ENCODE peak calls at places on chromosomes 5 and 9, in four cellular contexts. T, W, U and S are unnamed samples.

GRCh38 chr5:124655943-124656459 is 90.4 kb downstream of the ZNF608 start:
- DNase-seq in U (peak), W (no peak), T (peak), S (no peak)

GRCh38 chr5:125140855-125141254 is 394.4 kb upstream of the ZNF608 start:
- DNase-seq in T (no peak), W (no peak), U (peak), S (no peak)

GRCh38 chr5:63201738-63202137 is 623.1 kb downstream of the LRRC70 start:
- DNase-seq in W (no peak), U (no peak), T (no peak), S (no peak)

GRCh38 chr9:130740218-130741023 is 46.8 kb downstream of the EXOSC2 start:
- DNase-seq in W (no peak), T (no peak), U (no peak), S (no peak)

GRCh38 chr5:91307023-91307422 is 76.1 kb downstream of the ARRDC3 start:
- DNase-seq in U (peak), W (peak), T (no peak), S (no peak)

GRCh38 chr9:122333169-122333808 is 37.5 kb upstream of the PTGS1 start:
- DNase-seq in W (no peak), T (no peak), U (no peak), S (no peak)

GRCh38 chr5:139222346-139222745 is 24.2 kb upstream of the SIL1 start:
- DNase-seq in T (no peak), W (no peak), U (no peak), S (no peak)

GRCh38 chr5:95283761-95284511 is 958 bp downstream of the MCTP1 start:
- DNase-seq in T (peak), U (peak), W (no peak), S (peak)

GRCh38 chr5:164581889-164582288 is 1076.5 kb downstream of the MAT2B start:
- DNase-seq in T (no peak), W (no peak), U (no peak), S (no peak)

GRCh38 chr5:139788294-139788875 is 7.2 kb upstream of the PSD2 start:
- DNase-seq in U (no peak), T (no peak), W (peak), S (no peak)

GRCh38 chr9:123419091-123419490 is 63.1 kb downstream of the CRB2 start:
- DNase-seq in T (no peak), U (no peak), W (no peak), S (no peak)

GRCh38 chr5:177531209-177531940 is 14.6 kb upstream of the DDX41 start:
- DNase-seq in W (no peak), U (no peak), T (no peak), S (no peak)

GRCh38 chr5:167816354-167816753 is 475.1 kb upstream of the WWC1 start:
- DNase-seq in T (no peak), U (peak), W (no peak), S (no peak)

GRCh38 chr9:95910023-95910706 is 34.7 kb downstream of the ERCC6L2 start:
- DNase-seq in T (no peak), W (no peak), U (peak), S (no peak)

GRCh38 chr5:57435701-57436134 is 46.9 kb downstream of the ACTBL2 start:
- DNase-seq in T (peak), U (peak), W (no peak), S (no peak)

GRCh38 chr5:158773151-158773550 is 326.6 kb downstream of the EBF1 start:
- DNase-seq in U (no peak), T (no peak), W (no peak), S (no peak)

GRCh38 chr9:27499481-27499880 is 24.6 kb upstream of the IFNK start:
- DNase-seq in W (no peak), U (peak), T (no peak), S (no peak)

GRCh38 chr5:37876245-37876644 is 36.4 kb upstream of the GDNF start:
- DNase-seq in T (no peak), U (no peak), W (no peak), S (no peak)

GRCh38 chr9:111743275-111743674 is 51.5 kb downstream of the SHOC1 start:
- DNase-seq in W (no peak), U (peak), T (no peak), S (no peak)

GRCh38 chr5:157821822-157822622 is 36.9 kb downstream of the CLINT1 start:
- DNase-seq in U (peak), W (no peak), T (no peak), S (no peak)

GRCh38 chr5:148760945-148761638 is 65.3 kb upstream of the ADRB2 start:
- DNase-seq in T (no peak), W (no peak), U (no peak), S (peak)

GRCh38 chr5:39093351-39093749 is 19.2 kb upstream of the RICTOR start:
- DNase-seq in T (no peak), U (peak), W (no peak), S (no peak)

GRCh38 chr5:174175869-174176268 is 130.4 kb downstream of the NSG2 start:
- DNase-seq in W (no peak), U (no peak), T (no peak), S (no peak)

GRCh38 chr5:124752854-124753720 is 6.6 kb upstream of the ZNF608 start:
- DNase-seq in U (no peak), T (no peak), W (no peak), S (no peak)

GRCh38 chr9:37693265-37693664 is 42.5 kb downstream of the FRMPD1 start:
- DNase-seq in U (peak), W (no peak), T (no peak), S (no peak)

GRCh38 chr5:144169904-144170275 is 569 bp downstream of the YIPF5 start:
- DNase-seq in U (no peak), W (no peak), T (no peak), S (no peak)

GRCh38 chr5:43482490-43483064 is 1.1 kb downstream of the TMEM267 start:
- DNase-seq in U (peak), T (no peak), W (no peak), S (peak)

GRCh38 chr5:153974131-153974812 is 64.4 kb downstream of the FAM114A2 start:
- DNase-seq in T (no peak), U (peak), W (no peak), S (peak)

GRCh38 chr5:10303201-10303600 is 4.5 kb downstream of the CMBL start:
- DNase-seq in T (no peak), W (no peak), U (no peak), S (no peak)

GRCh38 chr5:10300246-10300645 is 7.5 kb downstream of the CMBL start:
- DNase-seq in W (no peak), T (no peak), U (no peak), S (no peak)

GRCh38 chr5:10301266-10301665 is 6.4 kb downstream of the CMBL start:
- DNase-seq in T (peak), W (no peak), U (no peak), S (no peak)

GRCh38 chr5:10303699-10304170 is 4.0 kb downstream of the CMBL start:
- DNase-seq in T (no peak), U (no peak), W (no peak), S (no peak)

GRCh38 chr5:10301842-10302610 is 5.7 kb downstream of the CMBL start:
- DNase-seq in T (peak), W (peak), U (no peak), S (no peak)
- TF ChIP-seq CTCF in T (no peak), W (no peak), U (no peak), S (no peak)

GRCh38 chr9:34334916-34335315 is 5.5 kb downstream of the NUDT2 start:
- DNase-seq in T (no peak), W (no peak), U (no peak), S (no peak)

GRCh38 chr9:34337404-34337803 is 8.0 kb downstream of the NUDT2 start:
- DNase-seq in W (no peak), T (no peak), U (peak), S (no peak)

GRCh38 chr9:34335376-34335775 is 6.0 kb downstream of the NUDT2 start:
- DNase-seq in W (no peak), U (no peak), T (no peak), S (no peak)

GRCh38 chr9:34341659-34342266 is 12.4 kb downstream of the NUDT2 start:
- DNase-seq in W (no peak), U (no peak), T (no peak), S (no peak)

GRCh38 chr9:34338664-34339063 is 9.3 kb downstream of the NUDT2 start:
- DNase-seq in U (no peak), T (no peak), W (no peak), S (no peak)
- TF ChIP-seq CTCF in U (no peak), T (no peak), W (no peak), S (no peak)

GRCh38 chr9:101478444-101478843 is 42.9 kb upstream of the ALDOB start:
- DNase-seq in T (peak), W (no peak), U (no peak), S (no peak)
- TF ChIP-seq CTCF in T (no peak), W (no peak), U (no peak), S (no peak)

GRCh38 chr5:79333852-79334557 is 98.1 kb downstream of the JMY start:
- DNase-seq in T (no peak), W (no peak), U (no peak), S (no peak)
- TF ChIP-seq CTCF in T (no peak), W (no peak), U (no peak), S (no peak)

DNA sequence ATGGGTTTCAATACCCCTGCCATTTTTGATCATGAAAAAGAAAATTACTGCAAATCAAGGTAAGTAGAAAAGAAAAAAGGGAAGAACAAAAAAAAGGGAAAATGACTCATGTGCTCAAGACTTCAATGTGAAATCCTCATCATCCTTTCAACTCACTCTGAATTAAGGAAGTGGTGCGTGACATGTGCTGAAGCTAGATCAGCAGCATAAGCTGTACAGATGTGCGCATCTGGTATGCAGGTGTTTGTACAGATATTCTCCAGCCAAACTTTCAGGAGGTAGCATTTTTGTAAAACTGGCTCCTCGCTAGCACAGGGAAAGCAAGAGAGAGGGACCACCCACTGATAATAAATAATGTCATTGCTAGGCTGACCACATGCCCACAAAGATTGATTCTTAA is 253.9 kb upstream of the RGMB start:
- DNase-seq in W (no peak), T (no peak), U (no peak), S (no peak)
- TF ChIP-seq CTCF in W (no peak), T (no peak), U (no peak), S (no peak)